ENCODE peak calls at places on chromosomes 6 and 20, in four cellular contexts. One of them, this sample, is unnamed.

GRCh38 chr20:47544240-47544639 is 42.6 kb downstream of the NCOA3 start:
- DNase-seq in thyroid gland: peak; percentile 63
- DNase-seq in CD8-positive, alpha-beta T cell: no peak
- DNase-seq in breast epithelium: no peak
- DNase-seq in this sample: no peak

GRCh38 chr6:25883536-25883935 is 9.5 kb upstream of the SLC17A3 start:
- DNase-seq in thyroid gland: no peak
- DNase-seq in breast epithelium: no peak
- DNase-seq in CD8-positive, alpha-beta T cell: no peak
- DNase-seq in this sample: no peak

GRCh38 chr6:15280023-15280422 is 34.2 kb downstream of the JARID2 start:
- DNase-seq in thyroid gland: no peak
- DNase-seq in breast epithelium: no peak
- DNase-seq in CD8-positive, alpha-beta T cell: no peak
- DNase-seq in this sample: no peak

GRCh38 chr6:45504947-45505346 is 127.2 kb upstream of the SUPT3H start:
- DNase-seq in CD8-positive, alpha-beta T cell: no peak
- DNase-seq in thyroid gland: peak; percentile 7
- DNase-seq in breast epithelium: no peak
- DNase-seq in this sample: no peak

GRCh38 chr6:45969883-45970282 is 45.8 kb downstream of the CLIC5 start:
- DNase-seq in thyroid gland: no peak
- DNase-seq in CD8-positive, alpha-beta T cell: no peak
- DNase-seq in breast epithelium: no peak
- DNase-seq in this sample: no peak

GRCh38 chr6:154590770-154591169 is 80.3 kb upstream of the CNKSR3 start:
- DNase-seq in thyroid gland: no peak
- DNase-seq in CD8-positive, alpha-beta T cell: no peak
- DNase-seq in breast epithelium: no peak
- DNase-seq in this sample: peak; percentile 70

GRCh38 chr6:27791182-27791939 is 120.8 kb downstream of the OR2B2 start:
- DNase-seq in thyroid gland: peak; percentile 49
- DNase-seq in CD8-positive, alpha-beta T cell: no peak
- DNase-seq in breast epithelium: no peak
- DNase-seq in this sample: peak; percentile 37

GRCh38 chr20:46838002-46838401 is 56.6 kb upstream of the EYA2 start:
- DNase-seq in breast epithelium: no peak
- DNase-seq in thyroid gland: no peak
- DNase-seq in CD8-positive, alpha-beta T cell: no peak
- DNase-seq in this sample: no peak

GRCh38 chr6:74870403-74870802 is 335.4 kb downstream of the COL12A1 start:
- DNase-seq in thyroid gland: no peak
- DNase-seq in breast epithelium: no peak
- DNase-seq in CD8-positive, alpha-beta T cell: no peak
- DNase-seq in this sample: no peak

GRCh38 chr20:53679597-53680309 is 86.1 kb upstream of the ZNF217 start:
- DNase-seq in CD8-positive, alpha-beta T cell: no peak
- DNase-seq in thyroid gland: no peak
- DNase-seq in breast epithelium: no peak
- DNase-seq in this sample: no peak

GRCh38 chr20:14764511-14765369 is 427.3 kb upstream of the FLRT3 start:
- DNase-seq in breast epithelium: peak; percentile 40
- DNase-seq in CD8-positive, alpha-beta T cell: no peak
- DNase-seq in thyroid gland: peak; percentile 92
- DNase-seq in this sample: no peak

GRCh38 chr6:168122521-168122920 is 43.5 kb upstream of the FRMD1 start:
- DNase-seq in breast epithelium: no peak
- DNase-seq in thyroid gland: no peak
- DNase-seq in CD8-positive, alpha-beta T cell: no peak
- DNase-seq in this sample: no peak

GRCh38 chr6:109672204-109672603 is 18.8 kb downstream of the AK9 start:
- DNase-seq in thyroid gland: no peak
- DNase-seq in breast epithelium: no peak
- DNase-seq in CD8-positive, alpha-beta T cell: no peak
- DNase-seq in this sample: no peak

GRCh38 chr6:4588581-4588980 is 187.6 kb upstream of the CDYL start:
- DNase-seq in thyroid gland: no peak
- DNase-seq in CD8-positive, alpha-beta T cell: no peak
- DNase-seq in breast epithelium: no peak
- DNase-seq in this sample: no peak

GRCh38 chr6:106612956-106613516 is 16.3 kb downstream of the RTN4IP1 start:
- DNase-seq in thyroid gland: peak; percentile 25
- DNase-seq in CD8-positive, alpha-beta T cell: no peak
- DNase-seq in breast epithelium: no peak
- DNase-seq in this sample: no peak

GRCh38 chr6:49646130-49646824 is 9.6 kb upstream of the RHAG start:
- DNase-seq in CD8-positive, alpha-beta T cell: no peak
- DNase-seq in thyroid gland: no peak
- DNase-seq in breast epithelium: no peak
- DNase-seq in this sample: no peak

GRCh38 chr6:105981002-105981887 is 104.9 kb upstream of the PRDM1 start:
- DNase-seq in CD8-positive, alpha-beta T cell: no peak
- DNase-seq in thyroid gland: peak; percentile 17
- DNase-seq in breast epithelium: no peak
- DNase-seq in this sample: no peak

GRCh38 chr6:26304213-26305096 is 60.5 kb upstream of the BTN3A2 start:
- DNase-seq in breast epithelium: no peak
- DNase-seq in thyroid gland: peak; percentile 19
- DNase-seq in CD8-positive, alpha-beta T cell: no peak
- DNase-seq in this sample: no peak

GRCh38 chr6:168244961-168245551 is 74.5 kb downstream of the DACT2 start:
- DNase-seq in CD8-positive, alpha-beta T cell: no peak
- DNase-seq in breast epithelium: no peak
- DNase-seq in thyroid gland: no peak
- DNase-seq in this sample: no peak

GRCh38 chr6:17867880-17868279 is 119.6 kb downstream of the KIF13A start:
- DNase-seq in breast epithelium: no peak
- DNase-seq in thyroid gland: no peak
- DNase-seq in CD8-positive, alpha-beta T cell: no peak
- DNase-seq in this sample: no peak
- H3K27ac ChIP-seq in breast epithelium: no peak overlapping the region
- H3K27ac ChIP-seq in thyroid gland: peak overlapping the region; percentile 3
- H3K27ac ChIP-seq in CD8-positive, alpha-beta T cell: no peak overlapping the region
- H3K27ac ChIP-seq in this sample: no peak overlapping the region

GRCh38 chr20:63499333-63499969 is 568 bp upstream of the EEF1A2 start:
- DNase-seq in CD8-positive, alpha-beta T cell: no peak
- DNase-seq in breast epithelium: no peak
- DNase-seq in thyroid gland: no peak
- DNase-seq in this sample: no peak
- H3K27ac ChIP-seq in CD8-positive, alpha-beta T cell: no peak overlapping the region
- H3K27ac ChIP-seq in breast epithelium: no peak overlapping the region
- H3K27ac ChIP-seq in thyroid gland: no peak overlapping the region
- H3K27ac ChIP-seq in this sample: no peak overlapping the region

GRCh38 chr6:160737934-160738333 is 35.9 kb downstream of the PLG start:
- DNase-seq in breast epithelium: no peak
- DNase-seq in thyroid gland: no peak
- DNase-seq in CD8-positive, alpha-beta T cell: no peak
- DNase-seq in this sample: no peak

GRCh38 chr6:160739955-160740354 is 37.9 kb downstream of the PLG start:
- DNase-seq in breast epithelium: no peak
- DNase-seq in CD8-positive, alpha-beta T cell: no peak
- DNase-seq in thyroid gland: no peak
- DNase-seq in this sample: no peak

DNA sequence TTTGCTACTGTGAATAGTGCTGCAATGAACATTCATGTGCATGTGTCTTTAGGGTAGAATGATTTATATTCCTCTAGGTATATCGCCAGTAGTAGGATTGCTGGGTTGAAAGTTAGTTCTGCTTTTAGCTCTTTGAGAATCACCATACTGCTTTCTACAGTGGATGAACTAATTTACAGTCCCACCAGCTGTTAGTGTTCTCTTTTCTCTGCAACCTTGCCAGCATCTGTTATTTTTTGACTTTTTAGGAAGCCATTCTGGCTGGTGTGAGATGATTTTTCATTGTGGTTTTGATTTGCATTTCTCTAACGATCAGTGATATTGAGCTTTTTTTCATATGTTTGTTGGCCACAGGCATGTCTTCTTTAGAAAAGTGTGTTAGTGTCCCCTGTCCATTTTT is 40.0 kb downstream of the PLG start:
- DNase-seq in breast epithelium: no peak
- DNase-seq in thyroid gland: no peak
- DNase-seq in CD8-positive, alpha-beta T cell: no peak
- DNase-seq in this sample: no peak
- H3K27ac ChIP-seq in breast epithelium: no peak overlapping the region
- H3K27ac ChIP-seq in thyroid gland: no peak overlapping the region
- H3K27ac ChIP-seq in CD8-positive, alpha-beta T cell: no peak overlapping the region
- H3K27ac ChIP-seq in this sample: no peak overlapping the region

GRCh38 chr6:144215402-144215931 is 65.2 kb downstream of the STX11 start:
- DNase-seq in CD8-positive, alpha-beta T cell: no peak
- DNase-seq in thyroid gland: peak; percentile 14
- DNase-seq in breast epithelium: no peak
- DNase-seq in this sample: no peak

GRCh38 chr6:144217797-144218196 is 67.3 kb upstream of the UTRN start:
- DNase-seq in CD8-positive, alpha-beta T cell: no peak
- DNase-seq in thyroid gland: no peak
- DNase-seq in breast epithelium: no peak
- DNase-seq in this sample: no peak

GRCh38 chr6:144215932-144216667 is 65.8 kb downstream of the STX11 start:
- DNase-seq in thyroid gland: peak; percentile 94
- DNase-seq in CD8-positive, alpha-beta T cell: peak; percentile 85
- DNase-seq in breast epithelium: peak; percentile 93
- DNase-seq in this sample: peak; percentile 94

GRCh38 chr6:144217264-144217663 is 66.9 kb downstream of the STX11 start:
- DNase-seq in breast epithelium: no peak
- DNase-seq in CD8-positive, alpha-beta T cell: no peak
- DNase-seq in thyroid gland: no peak
- DNase-seq in this sample: no peak

GRCh38 chr6:144216668-144217218 is 66.4 kb downstream of the STX11 start:
- DNase-seq in thyroid gland: no peak
- DNase-seq in breast epithelium: no peak
- DNase-seq in CD8-positive, alpha-beta T cell: peak; percentile 53
- DNase-seq in this sample: peak; percentile 83
- H3K27ac ChIP-seq in thyroid gland: peak overlapping the region; percentile 98
- H3K27ac ChIP-seq in breast epithelium: peak overlapping the region; percentile 95
- H3K27ac ChIP-seq in CD8-positive, alpha-beta T cell: peak overlapping the region; percentile 86
- H3K27ac ChIP-seq in this sample: peak overlapping the region; percentile 56

DNA sequence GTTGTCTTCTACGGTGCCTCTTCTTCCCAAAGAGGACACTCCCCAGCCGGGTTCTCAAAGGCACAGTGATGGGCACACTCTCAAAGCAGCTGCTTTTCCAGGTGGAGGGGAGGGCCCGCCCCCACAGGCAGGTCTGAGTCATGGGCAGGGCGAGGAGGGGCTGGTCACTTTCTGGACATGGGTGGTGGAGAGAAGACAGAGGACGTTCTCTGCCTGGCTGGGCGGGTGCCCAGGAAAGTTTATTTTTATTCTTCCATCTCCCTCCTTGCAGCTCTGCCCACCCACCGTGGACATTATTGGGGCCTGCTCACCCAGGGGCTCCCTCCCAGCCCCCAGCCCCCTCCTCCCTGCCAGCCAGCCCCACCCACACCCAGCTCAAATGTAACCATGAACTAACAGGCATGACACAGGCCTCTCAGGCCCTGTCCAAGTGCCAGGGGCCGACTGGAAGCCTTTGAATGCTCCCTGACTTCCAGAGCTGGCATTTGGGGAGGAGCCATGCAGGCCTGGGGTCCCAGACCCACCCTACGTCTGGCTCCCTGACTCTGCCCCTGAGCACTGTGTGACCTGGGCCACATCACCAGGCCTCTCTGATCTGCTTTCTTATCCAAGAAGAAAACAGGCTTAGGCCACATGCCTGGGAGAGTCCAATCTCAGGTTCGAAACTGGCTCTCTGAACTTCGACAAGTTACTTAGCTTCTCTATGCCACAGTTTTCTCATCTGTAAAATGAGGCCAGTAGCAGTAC is 8.0 kb downstream of the TGM2 start:
- DNase-seq in CD8-positive, alpha-beta T cell: no peak
- DNase-seq in thyroid gland: peak; percentile 61
- DNase-seq in breast epithelium: no peak
- DNase-seq in this sample: no peak
- H3K27ac ChIP-seq in CD8-positive, alpha-beta T cell: no peak overlapping the region
- H3K27ac ChIP-seq in thyroid gland: peak overlapping the region; percentile 77
- H3K27ac ChIP-seq in breast epithelium: no peak overlapping the region
- H3K27ac ChIP-seq in this sample: no peak overlapping the region

GRCh38 chr6:157670466-157671186 is 152.4 kb upstream of the SNX9 start:
- DNase-seq in breast epithelium: no peak
- DNase-seq in CD8-positive, alpha-beta T cell: peak; percentile 3
- DNase-seq in thyroid gland: no peak
- DNase-seq in this sample: no peak
- H3K27ac ChIP-seq in breast epithelium: no peak overlapping the region
- H3K27ac ChIP-seq in CD8-positive, alpha-beta T cell: no peak overlapping the region
- H3K27ac ChIP-seq in thyroid gland: peak overlapping the region; percentile 37
- H3K27ac ChIP-seq in this sample: no peak overlapping the region

GRCh38 chr6:6717008-6717763 is 128.7 kb downstream of the LY86 start:
- DNase-seq in breast epithelium: no peak
- DNase-seq in CD8-positive, alpha-beta T cell: no peak
- DNase-seq in thyroid gland: no peak
- DNase-seq in this sample: no peak

GRCh38 chr6:6721606-6722005 is 133.1 kb downstream of the LY86 start:
- DNase-seq in thyroid gland: peak; percentile 83
- DNase-seq in breast epithelium: no peak
- DNase-seq in CD8-positive, alpha-beta T cell: no peak
- DNase-seq in this sample: no peak

GRCh38 chr6:6715465-6715864 is 126.9 kb downstream of the LY86 start:
- DNase-seq in thyroid gland: no peak
- DNase-seq in breast epithelium: no peak
- DNase-seq in CD8-positive, alpha-beta T cell: no peak
- DNase-seq in this sample: no peak

GRCh38 chr6:6714498-6715360 is 126.2 kb downstream of the LY86 start:
- DNase-seq in thyroid gland: no peak
- DNase-seq in breast epithelium: no peak
- DNase-seq in CD8-positive, alpha-beta T cell: no peak
- DNase-seq in this sample: no peak

DNA sequence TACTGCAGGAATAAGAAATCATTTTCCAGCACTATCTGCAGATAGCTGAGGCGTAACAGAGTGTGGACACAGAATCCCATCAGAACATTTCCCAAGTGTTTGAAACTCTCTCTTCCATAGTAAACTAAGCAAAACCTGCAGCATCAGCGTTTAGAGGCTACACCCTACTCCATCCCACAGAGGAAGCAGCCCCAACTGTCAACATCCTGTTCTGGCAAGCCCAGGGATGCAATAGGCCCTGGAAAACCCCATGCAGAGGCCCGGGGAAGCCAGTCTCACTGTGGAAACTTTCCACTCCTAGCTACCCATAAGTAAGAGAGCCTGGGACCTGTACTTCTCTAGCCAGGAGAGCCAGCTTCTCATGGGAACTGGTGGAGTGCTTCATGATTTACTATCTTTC is 129.4 kb downstream of the LY86 start:
- DNase-seq in breast epithelium: no peak
- DNase-seq in thyroid gland: peak; percentile 59
- DNase-seq in CD8-positive, alpha-beta T cell: no peak
- DNase-seq in this sample: no peak
- H3K27ac ChIP-seq in breast epithelium: no peak overlapping the region
- H3K27ac ChIP-seq in thyroid gland: peak overlapping the region; percentile 70
- H3K27ac ChIP-seq in CD8-positive, alpha-beta T cell: no peak overlapping the region
- H3K27ac ChIP-seq in this sample: no peak overlapping the region

This sample was measured in pancreas.